ENCODE peak calls at places on chromosomes 4 and X, in four cellular contexts. P is tibial nerve, X is HepG2, T is A673. O is an unnamed sample.

GRCh38 chr4:24118031-24118430 is 228.2 kb upstream of the PPARGC1A start:
- DNase-seq in T (no peak), P (no peak), X (no peak), O (no peak)

GRCh38 chr4:79358438-79358837 is 32.6 kb upstream of the NAA11 start:
- DNase-seq in T (no peak), X (no peak), P (no peak), O (no peak)

GRCh38 chr4:25925486-25926201 is 11.6 kb downstream of the SMIM20 start:
- DNase-seq in T (peak; percentile 54), P (peak; percentile 53), X (peak; percentile 36), O (peak; percentile 5)

GRCh38 chr4:81314897-81315470 is 100.0 kb upstream of the PRKG2 start:
- DNase-seq in X (no peak), P (no peak), T (no peak), O (peak; percentile 10)

GRCh38 chrX:63394872-63395271 is 43.7 kb upstream of the SPIN4 start:
- DNase-seq in X (no peak), P (no peak), T (no peak), O (no peak)

GRCh38 chrX:73214366-73215094 is at the start of gene NAP1L2:
- DNase-seq in T (peak; percentile 4), P (peak; percentile 10), X (no peak), O (peak; percentile 7)

GRCh38 chrX:72041901-72042859 is 89.5 kb downstream of the RTL5 start:
- DNase-seq in P (no peak), X (no peak), T (no peak), O (no peak)

GRCh38 chr4:123802082-123802658 is 405.6 kb downstream of the SPRY1 start:
- DNase-seq in P (no peak), X (no peak), T (peak; percentile 36), O (no peak)

GRCh38 chrX:129574214-129574613 is 34.2 kb downstream of the OCRL start:
- DNase-seq in X (no peak), P (no peak), T (no peak), O (no peak)

GRCh38 chr4:138595731-138596465 is 353.7 kb upstream of the SLC7A11 start:
- DNase-seq in X (no peak), T (no peak), P (no peak), O (no peak)

GRCh38 chr4:1060646-1061371 is 49.4 kb downstream of the FGFRL1 start:
- DNase-seq in P (no peak), X (no peak), T (no peak), O (no peak)

GRCh38 chr4:151939670-151940069 is 178.9 kb upstream of the GATB start:
- DNase-seq in P (no peak), X (no peak), T (no peak), O (no peak)

GRCh38 chr4:139530833-139531427 is 25.1 kb downstream of the SETD7 start:
- DNase-seq in X (peak; percentile 35), T (peak; percentile 72), P (peak; percentile 73), O (no peak)

GRCh38 chr4:54879576-54879975 is 221.8 kb downstream of the KIT start:
- DNase-seq in T (no peak), P (no peak), X (no peak), O (peak; percentile 10)

GRCh38 chr4:102139132-102139573 is 206.1 kb downstream of the SLC39A8 start:
- DNase-seq in T (no peak), X (no peak), P (no peak), O (peak; percentile 71)

GRCh38 chr4:48698029-48698901 is 81.8 kb downstream of the FRYL start:
- DNase-seq in T (peak; percentile 88), P (peak; percentile 82), X (peak; percentile 75), O (peak; percentile 99)

GRCh38 chr4:26135331-26135730 is 185.5 kb upstream of the RBPJ start:
- DNase-seq in P (no peak), X (no peak), T (no peak), O (no peak)

GRCh38 chr4:24395937-24396336 is 188.4 kb downstream of the DHX15 start:
- DNase-seq in T (no peak), X (no peak), P (no peak), O (no peak)

GRCh38 chr4:40292313-40292759 is 42.8 kb upstream of the CHRNA9 start:
- DNase-seq in X (no peak), P (no peak), T (peak; percentile 47), O (peak; percentile 62)

GRCh38 chr4:184648220-184649025 is 824 bp downstream of the CASP3 start:
- DNase-seq in X (peak; percentile 34), P (peak; percentile 37), T (peak; percentile 54), O (no peak)

GRCh38 chrX:5054852-5055251 is 1173.8 kb downstream of the NLGN4X start:
- DNase-seq in X (no peak), P (no peak), T (no peak), O (no peak)

GRCh38 chrX:5051831-5052491 is 1176.7 kb downstream of the NLGN4X start:
- DNase-seq in P (peak; percentile 7), T (peak; percentile 59), X (no peak), O (peak; percentile 56)
- H3K27ac ChIP-seq in P (no peak overlapping the region), T (no peak overlapping the region), X (no peak overlapping the region), O (no peak overlapping the region)

GRCh38 chr4:7871356-7871755 is 68.3 kb downstream of the AFAP1 start:
- DNase-seq in P (no peak), X (no peak), T (no peak), O (no peak)
- H3K4me1 ChIP-seq in P (no peaks in the 10 kb centered on the region), X (peaks cover 8% of the 10 kb centered on the region), T (peaks cover 11% of the 10 kb centered on the region), O (no peaks in the 10 kb centered on the region)

GRCh38 chr4:13539721-13540445 is 4.4 kb downstream of the NKX3-2 start:
- DNase-seq in X (no peak), T (no peak), P (no peak), O (no peak)

GRCh38 chr4:13540446-13541175 is 3.7 kb downstream of the NKX3-2 start:
- DNase-seq in P (no peak), X (no peak), T (no peak), O (no peak)

GRCh38 chr4:13541720-13542576 is 2.4 kb downstream of the NKX3-2 start:
- DNase-seq in T (no peak), P (no peak), X (no peak), O (peak; percentile 35)

GRCh38 chr4:13542577-13543042 is 1.7 kb downstream of the NKX3-2 start:
- DNase-seq in T (no peak), P (no peak), X (no peak), O (no peak)

DNA sequence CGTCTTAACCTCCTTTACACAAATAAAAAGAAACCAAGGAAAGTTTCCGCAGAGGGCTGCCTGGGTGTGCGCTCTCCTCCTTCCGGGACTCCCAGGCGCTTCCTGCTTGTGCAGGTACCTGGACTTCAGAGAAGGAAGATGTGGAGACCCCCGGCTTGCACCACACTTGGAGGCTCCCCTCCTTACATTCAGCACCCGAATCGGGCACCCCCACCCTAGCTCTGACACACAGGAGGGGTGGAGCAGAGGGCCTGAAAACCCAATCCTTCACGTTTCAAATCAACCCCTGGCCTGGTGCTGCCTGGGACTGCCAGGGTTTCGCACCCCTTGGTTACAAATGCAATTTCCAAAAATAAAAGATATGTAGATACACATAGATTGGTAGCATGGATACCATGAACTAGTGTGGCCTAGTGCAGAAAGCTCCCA is 3.1 kb downstream of the NKX3-2 start:
- DNase-seq in P (no peak), T (no peak), X (no peak), O (no peak)
- H3K27me3 ChIP-seq in P (peaks cover 98% of the 10 kb centered on the region), T (no peaks in the 10 kb centered on the region), X (peaks cover 58% of the 10 kb centered on the region), O (peaks cover 100% of the 10 kb centered on the region)

DNA sequence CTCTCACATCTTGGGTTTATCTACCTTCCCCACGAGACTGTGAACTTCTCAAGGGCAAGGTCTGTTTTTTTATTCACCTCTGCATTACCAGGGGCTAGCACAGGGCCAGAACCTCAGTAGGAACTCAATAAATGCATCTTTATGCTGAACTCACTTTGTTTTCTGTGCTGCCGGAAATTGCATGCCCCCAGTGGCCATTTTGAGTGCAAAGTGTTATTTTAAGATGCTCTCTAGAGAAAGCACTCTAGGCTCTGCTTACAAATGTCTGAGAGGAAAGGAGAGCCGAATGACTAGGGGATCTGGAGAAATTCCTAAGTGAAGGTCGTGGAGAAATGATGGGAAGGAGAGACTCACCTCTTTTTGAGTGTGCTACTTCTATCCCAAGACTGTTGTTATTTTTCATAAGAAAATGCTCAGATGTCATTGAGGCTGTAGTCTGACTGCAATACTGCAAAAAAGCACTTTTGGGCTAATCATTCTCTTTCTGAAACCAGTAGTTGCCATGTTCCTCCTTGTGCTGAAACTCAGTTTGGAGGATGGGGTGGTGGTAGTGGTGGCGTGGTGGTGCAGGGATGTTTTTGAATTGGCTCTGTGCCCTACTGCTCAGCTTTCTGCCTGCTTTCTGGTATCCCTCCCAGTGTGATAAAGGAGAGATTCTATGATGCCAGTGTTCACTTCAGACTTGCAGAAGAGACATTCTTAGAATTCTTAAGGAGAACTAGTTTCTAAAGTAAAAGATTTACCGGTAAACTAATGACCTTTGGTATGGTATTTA is 41.3 kb downstream of the DOCK11 start:
- DNase-seq in P (no peak), T (peak; percentile 42), X (no peak), O (no peak)
- H3K27ac ChIP-seq in P (no peak overlapping the region), T (no peak overlapping the region), X (no peak overlapping the region), O (no peak overlapping the region)

GRCh38 chr4:87009095-87009648 is 74.4 kb downstream of the AFF1 start:
- DNase-seq in X (no peak), T (no peak), P (no peak), O (no peak)
- H3K4me1 ChIP-seq in X (peaks cover 80% of the 10 kb centered on the region), T (peaks cover 48% of the 10 kb centered on the region), P (no peaks in the 10 kb centered on the region), O (peaks cover 32% of the 10 kb centered on the region)

DNA sequence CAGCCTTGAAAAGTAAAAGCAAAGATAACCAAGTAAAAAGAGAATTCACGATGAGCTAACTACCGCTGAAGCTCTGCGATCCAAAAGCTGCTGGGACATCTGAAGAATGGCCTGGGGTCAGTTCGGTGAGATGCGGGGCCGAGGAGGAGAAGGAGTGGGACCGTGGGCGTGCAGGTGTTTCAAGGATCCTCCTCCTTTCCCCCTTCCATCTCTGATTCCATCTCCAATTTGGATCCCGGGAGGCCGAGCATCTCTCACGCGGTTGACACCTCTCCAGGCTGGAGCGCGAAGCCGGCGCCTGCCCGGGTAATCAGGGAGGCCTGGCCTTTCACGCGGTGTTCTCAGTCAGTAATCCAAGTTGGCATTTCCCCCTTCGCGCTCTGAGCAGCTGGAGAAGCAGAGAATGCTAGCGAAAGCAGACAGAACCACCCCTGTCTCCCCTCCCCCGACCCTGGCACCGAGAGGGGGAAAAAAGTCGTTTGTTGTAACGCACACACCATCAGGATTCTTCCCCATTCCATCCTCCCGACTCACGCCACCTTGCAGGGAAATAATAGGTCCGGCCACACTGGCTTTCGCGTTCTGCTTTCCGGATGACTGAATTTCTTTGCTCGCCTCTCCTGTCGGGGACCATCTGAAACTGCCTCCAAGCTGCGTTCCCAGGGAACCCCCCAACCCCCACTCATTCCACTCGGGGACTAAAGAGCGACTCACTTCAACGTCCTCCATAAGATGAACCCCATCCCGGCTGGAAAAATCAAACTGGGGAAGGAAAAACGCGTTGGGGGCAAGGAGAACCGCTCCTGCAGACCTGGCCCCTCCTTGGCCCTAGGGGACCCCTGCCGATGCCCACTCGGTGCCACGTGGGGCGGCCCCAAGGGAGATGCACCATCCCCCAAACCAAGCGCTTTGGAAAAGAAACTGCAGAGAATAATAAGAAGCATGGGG is 6.5 kb downstream of the NEUROG2 start:
- DNase-seq in X (no peak), T (no peak), P (no peak), O (no peak)
- H3K27me3 ChIP-seq in X (peaks cover 45% of the 10 kb centered on the region), T (peaks cover 79% of the 10 kb centered on the region), P (peaks cover 91% of the 10 kb centered on the region), O (peaks cover 100% of the 10 kb centered on the region)

GRCh38 chr4:52791936-52792335 is 40.7 kb upstream of the ERVMER34-1 start:
- DNase-seq in T (no peak), P (no peak), X (no peak), O (no peak)
- H3K27ac ChIP-seq in T (no peak overlapping the region), P (no peak overlapping the region), X (no peak overlapping the region), O (no peak overlapping the region)

O was measured in foreskin keratinocyte.